ENCODE peak calls at places on chromosomes 12 and 14, in five cellular contexts. One of them, this sample, is unnamed.

GRCh38 chr12:2363836-2364565 is 311.2 kb downstream of the CACNA1C start:
- DNase-seq in PC-3: no peak
- DNase-seq in Karpas-422: no peak
- DNase-seq in neural progenitor cell: no peak
- DNase-seq in adipocyte: no peak
- DNase-seq in this sample: no peak

GRCh38 chr12:100986595-100987547 is 192.3 kb downstream of the ANO4 start:
- DNase-seq in Karpas-422: no peak
- DNase-seq in neural progenitor cell: peak
- DNase-seq in PC-3: no peak
- DNase-seq in adipocyte: peak
- DNase-seq in this sample: no peak

GRCh38 chr12:10718279-10718821 is 4.8 kb downstream of the YBX3 start:
- DNase-seq in adipocyte: peak
- DNase-seq in neural progenitor cell: peak
- DNase-seq in PC-3: peak
- DNase-seq in Karpas-422: no peak
- DNase-seq in this sample: no peak

GRCh38 chr12:76299536-76300296 is 48.5 kb downstream of the BBS10 start:
- DNase-seq in neural progenitor cell: peak
- DNase-seq in adipocyte: no peak
- DNase-seq in Karpas-422: no peak
- DNase-seq in PC-3: peak
- DNase-seq in this sample: no peak

GRCh38 chr12:121285856-121286255 is 10.7 kb downstream of the CAMKK2 start:
- DNase-seq in adipocyte: no peak
- DNase-seq in neural progenitor cell: no peak
- DNase-seq in PC-3: no peak
- DNase-seq in Karpas-422: no peak
- DNase-seq in this sample: no peak

GRCh38 chr14:35242599-35243311 is 49.4 kb upstream of the PSMA6 start:
- DNase-seq in Karpas-422: no peak
- DNase-seq in adipocyte: no peak
- DNase-seq in PC-3: no peak
- DNase-seq in neural progenitor cell: no peak
- DNase-seq in this sample: no peak

GRCh38 chr14:30283822-30284446 is 275.0 kb upstream of the G2E3 start:
- DNase-seq in neural progenitor cell: peak
- DNase-seq in adipocyte: peak
- DNase-seq in PC-3: peak
- DNase-seq in Karpas-422: peak
- DNase-seq in this sample: peak

GRCh38 chr14:70660967-70661871 is 19.5 kb downstream of the TTC9 start:
- DNase-seq in PC-3: no peak
- DNase-seq in neural progenitor cell: no peak
- DNase-seq in adipocyte: no peak
- DNase-seq in Karpas-422: no peak
- DNase-seq in this sample: no peak

GRCh38 chr12:45234134-45234865 is 18.4 kb downstream of the ANO6 start:
- DNase-seq in Karpas-422: no peak
- DNase-seq in adipocyte: peak
- DNase-seq in neural progenitor cell: peak
- DNase-seq in PC-3: peak
- DNase-seq in this sample: no peak

GRCh38 chr14:62126885-62127478 is 364.8 kb downstream of the SNAPC1 start:
- DNase-seq in adipocyte: peak
- DNase-seq in Karpas-422: peak
- DNase-seq in neural progenitor cell: peak
- DNase-seq in PC-3: peak
- DNase-seq in this sample: peak

GRCh38 chr12:116389990-116390655 is 112.6 kb upstream of the MED13L start:
- DNase-seq in neural progenitor cell: no peak
- DNase-seq in PC-3: peak
- DNase-seq in adipocyte: peak
- DNase-seq in Karpas-422: no peak
- DNase-seq in this sample: no peak

GRCh38 chr12:55425954-55426353 is at the start of gene OR6C76:
- DNase-seq in PC-3: no peak
- DNase-seq in neural progenitor cell: no peak
- DNase-seq in Karpas-422: no peak
- DNase-seq in adipocyte: no peak
- DNase-seq in this sample: no peak

GRCh38 chr12:51834411-51834810 is 14.1 kb downstream of the FIGNL2 start:
- DNase-seq in PC-3: no peak
- DNase-seq in neural progenitor cell: no peak
- DNase-seq in adipocyte: no peak
- DNase-seq in Karpas-422: no peak
- DNase-seq in this sample: no peak

GRCh38 chr12:113278631-113279030 is 56.3 kb downstream of the SLC8B1 start:
- DNase-seq in PC-3: no peak
- DNase-seq in Karpas-422: no peak
- DNase-seq in neural progenitor cell: no peak
- DNase-seq in adipocyte: no peak
- DNase-seq in this sample: no peak

GRCh38 chr12:122830517-122831214 is 4.6 kb upstream of the HIP1R start:
- DNase-seq in PC-3: peak
- DNase-seq in neural progenitor cell: no peak
- DNase-seq in Karpas-422: no peak
- DNase-seq in adipocyte: peak
- DNase-seq in this sample: no peak

GRCh38 chr12:132360906-132361777 is 31.8 kb upstream of the GALNT9 start:
- DNase-seq in Karpas-422: no peak
- DNase-seq in neural progenitor cell: no peak
- DNase-seq in adipocyte: no peak
- DNase-seq in PC-3: no peak
- DNase-seq in this sample: no peak

GRCh38 chr12:34393086-34393820 is 371.0 kb downstream of the ALG10 start:
- DNase-seq in Karpas-422: no peak
- DNase-seq in PC-3: no peak
- DNase-seq in neural progenitor cell: no peak
- DNase-seq in adipocyte: no peak
- DNase-seq in this sample: no peak

GRCh38 chr14:96077983-96078686 is 39.0 kb downstream of the C14orf132 start:
- DNase-seq in PC-3: no peak
- DNase-seq in Karpas-422: peak
- DNase-seq in neural progenitor cell: no peak
- DNase-seq in adipocyte: no peak
- DNase-seq in this sample: no peak

GRCh38 chr14:68442828-68443460 is 349.9 kb downstream of the ZFP36L1 start:
- DNase-seq in PC-3: no peak
- DNase-seq in neural progenitor cell: no peak
- DNase-seq in adipocyte: peak
- DNase-seq in Karpas-422: no peak
- DNase-seq in this sample: no peak

GRCh38 chr12:39628836-39629235 is 9.2 kb upstream of the ABCD2 start:
- DNase-seq in adipocyte: no peak
- DNase-seq in PC-3: no peak
- DNase-seq in Karpas-422: no peak
- DNase-seq in neural progenitor cell: no peak
- DNase-seq in this sample: peak

GRCh38 chr12:105840384-105840783 is 298.4 kb downstream of the NUAK1 start:
- DNase-seq in Karpas-422: no peak
- DNase-seq in neural progenitor cell: no peak
- DNase-seq in PC-3: no peak
- DNase-seq in adipocyte: no peak
- DNase-seq in this sample: no peak

GRCh38 chr12:48671231-48671856 is 10.7 kb downstream of the KANSL2 start:
- DNase-seq in neural progenitor cell: no peak
- DNase-seq in adipocyte: no peak
- DNase-seq in Karpas-422: no peak
- DNase-seq in PC-3: peak
- DNase-seq in this sample: no peak

GRCh38 chr14:74852922-74853530 is 22.9 kb downstream of the PROX2 start:
- DNase-seq in PC-3: no peak
- DNase-seq in Karpas-422: peak
- DNase-seq in neural progenitor cell: no peak
- DNase-seq in adipocyte: peak
- DNase-seq in this sample: no peak

GRCh38 chr12:84658877-84659276 is 253.7 kb downstream of the SLC6A15 start:
- DNase-seq in PC-3: no peak
- DNase-seq in adipocyte: no peak
- DNase-seq in Karpas-422: no peak
- DNase-seq in neural progenitor cell: peak
- DNase-seq in this sample: no peak
- H3K9ac ChIP-seq in PC-3: no peak
- H3K9ac ChIP-seq in adipocyte: no peak
- H3K9ac ChIP-seq in Karpas-422: no peak
- H3K9ac ChIP-seq in neural progenitor cell: no peak
- H3K9ac ChIP-seq in this sample: no peak

DNA sequence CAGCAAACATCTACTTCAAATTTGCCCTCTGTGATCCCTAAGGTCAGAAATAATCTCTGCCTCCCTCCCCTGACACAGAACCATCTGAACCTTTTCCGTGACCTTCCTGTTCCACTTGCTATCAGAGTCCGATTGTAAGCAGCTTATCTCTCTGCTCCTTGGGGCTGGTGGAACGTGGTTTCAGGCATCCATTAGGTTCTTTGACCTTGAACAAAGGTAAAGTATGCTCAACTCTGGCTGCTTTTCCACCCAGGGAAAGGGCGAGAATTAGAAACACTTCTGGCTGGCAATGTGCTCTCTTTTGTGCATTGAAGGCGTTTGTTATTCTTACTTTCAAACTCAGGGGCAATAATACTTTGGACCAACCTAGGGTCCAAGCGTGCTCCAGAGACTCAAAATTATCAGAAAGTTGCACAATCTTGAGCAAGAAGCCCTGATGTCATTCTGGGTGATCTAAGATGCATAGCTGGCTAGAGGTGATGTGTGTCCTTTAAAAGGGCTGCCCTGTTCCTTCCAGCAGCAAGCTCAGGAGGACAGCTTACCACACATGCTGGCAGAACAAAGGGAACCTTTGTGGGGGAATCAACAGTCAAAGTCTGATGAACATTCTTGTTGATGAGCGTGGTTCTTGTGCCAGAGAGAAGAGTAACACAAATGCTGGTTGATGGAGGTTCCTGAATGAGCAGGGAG is 29.8 kb downstream of the ADGRD1 start:
- DNase-seq in Karpas-422: no peak
- DNase-seq in adipocyte: no peak
- DNase-seq in neural progenitor cell: no peak
- DNase-seq in PC-3: no peak
- DNase-seq in this sample: no peak
- H3K9ac ChIP-seq in Karpas-422: no peak
- H3K9ac ChIP-seq in adipocyte: no peak
- H3K9ac ChIP-seq in neural progenitor cell: no peak
- H3K9ac ChIP-seq in PC-3: no peak
- H3K9ac ChIP-seq in this sample: no peak

GRCh38 chr14:59131926-59132763 is 56.3 kb upstream of the DAAM1 start:
- DNase-seq in neural progenitor cell: no peak
- DNase-seq in adipocyte: no peak
- DNase-seq in PC-3: no peak
- DNase-seq in Karpas-422: no peak
- DNase-seq in this sample: no peak

GRCh38 chr14:59130472-59130871 is 58.0 kb upstream of the DAAM1 start:
- DNase-seq in adipocyte: no peak
- DNase-seq in PC-3: no peak
- DNase-seq in neural progenitor cell: peak
- DNase-seq in Karpas-422: no peak
- DNase-seq in this sample: no peak

GRCh38 chr14:59133709-59134108 is 54.8 kb upstream of the DAAM1 start:
- DNase-seq in neural progenitor cell: no peak
- DNase-seq in Karpas-422: no peak
- DNase-seq in PC-3: no peak
- DNase-seq in adipocyte: no peak
- DNase-seq in this sample: no peak

GRCh38 chr14:59134307-59134706 is 54.2 kb upstream of the DAAM1 start:
- DNase-seq in neural progenitor cell: no peak
- DNase-seq in PC-3: no peak
- DNase-seq in Karpas-422: no peak
- DNase-seq in adipocyte: no peak
- DNase-seq in this sample: no peak

DNA sequence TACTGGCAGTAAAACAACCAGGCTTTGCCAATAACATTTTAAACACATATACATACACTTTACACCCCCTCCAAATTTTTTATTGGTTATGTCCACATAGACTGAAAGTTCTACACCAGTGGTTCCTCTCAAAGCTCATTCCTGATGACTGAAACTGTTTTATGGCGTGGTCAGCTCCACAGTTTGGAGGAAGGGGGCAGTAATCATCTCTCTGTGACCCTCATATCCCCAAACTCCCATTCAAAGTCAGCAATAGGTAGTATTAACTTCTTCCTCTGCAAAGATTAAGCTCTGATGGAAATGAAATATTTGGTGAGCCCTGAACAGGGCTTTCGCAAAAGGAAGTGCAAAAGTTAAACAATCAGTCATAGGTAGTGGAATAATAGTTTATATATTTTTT is 55.3 kb upstream of the DAAM1 start:
- DNase-seq in PC-3: peak
- DNase-seq in Karpas-422: no peak
- DNase-seq in neural progenitor cell: peak
- DNase-seq in adipocyte: no peak
- DNase-seq in this sample: no peak
- H3K9ac ChIP-seq in PC-3: no peak
- H3K9ac ChIP-seq in Karpas-422: no peak
- H3K9ac ChIP-seq in neural progenitor cell: no peak
- H3K9ac ChIP-seq in adipocyte: no peak
- H3K9ac ChIP-seq in this sample: no peak

DNA sequence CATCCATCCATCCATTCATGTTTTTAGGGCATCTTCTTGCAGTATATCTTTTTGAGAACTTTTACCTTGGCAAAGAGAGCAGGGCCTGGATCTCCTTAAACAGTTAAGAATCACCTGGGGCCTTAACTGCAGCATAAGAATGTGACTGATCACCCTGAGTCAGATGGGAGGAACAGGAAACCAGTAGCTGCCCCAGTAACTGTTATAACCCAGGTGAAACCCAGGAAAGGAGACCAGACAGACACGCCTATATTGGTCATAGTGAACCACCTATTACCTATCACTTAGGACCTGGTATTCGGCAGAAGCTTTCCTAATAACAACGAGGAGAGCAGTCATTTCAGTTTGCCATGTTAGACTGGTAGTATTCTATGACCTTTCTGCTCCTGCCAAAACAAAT is 43.4 kb upstream of the NR2C1 start:
- DNase-seq in neural progenitor cell: no peak
- DNase-seq in Karpas-422: no peak
- DNase-seq in PC-3: peak
- DNase-seq in adipocyte: no peak
- DNase-seq in this sample: peak
- H3K9ac ChIP-seq in neural progenitor cell: no peak
- H3K9ac ChIP-seq in Karpas-422: peak
- H3K9ac ChIP-seq in PC-3: peak
- H3K9ac ChIP-seq in adipocyte: peak
- H3K9ac ChIP-seq in this sample: peak

GRCh38 chr14:81178063-81178462 is 42.7 kb downstream of the GTF2A1 start:
- DNase-seq in adipocyte: no peak
- DNase-seq in Karpas-422: no peak
- DNase-seq in PC-3: peak
- DNase-seq in neural progenitor cell: no peak
- DNase-seq in this sample: peak
- H3K9ac ChIP-seq in adipocyte: no peak
- H3K9ac ChIP-seq in Karpas-422: no peak
- H3K9ac ChIP-seq in PC-3: no peak
- H3K9ac ChIP-seq in neural progenitor cell: no peak
- H3K9ac ChIP-seq in this sample: peak

DNA sequence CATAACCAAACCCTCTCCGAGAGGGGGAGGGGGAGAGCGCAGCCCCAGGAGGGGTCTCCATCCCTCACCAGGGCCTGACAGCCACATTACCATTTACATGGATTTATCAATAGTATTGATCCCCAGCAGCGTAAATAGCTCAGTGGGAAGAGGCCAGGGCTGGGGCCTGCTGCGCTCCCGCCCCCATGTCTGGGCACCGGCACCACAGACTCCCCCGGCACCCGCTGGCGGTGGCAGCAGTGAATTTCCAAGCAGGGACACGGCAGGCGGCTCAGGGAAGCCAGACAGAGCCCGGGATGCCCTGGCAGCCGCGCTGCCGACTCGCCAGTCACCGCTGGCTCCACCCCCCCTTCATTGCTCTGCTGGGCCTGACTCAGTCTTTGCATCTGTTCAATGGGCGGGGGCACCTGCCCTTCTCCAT is 2.3 kb downstream of the NCOR2 start:
- DNase-seq in Karpas-422: no peak
- DNase-seq in adipocyte: peak
- DNase-seq in neural progenitor cell: peak
- DNase-seq in PC-3: no peak
- DNase-seq in this sample: no peak
- H3K9ac ChIP-seq in Karpas-422: peak
- H3K9ac ChIP-seq in adipocyte: no peak
- H3K9ac ChIP-seq in neural progenitor cell: no peak
- H3K9ac ChIP-seq in PC-3: no peak
- H3K9ac ChIP-seq in this sample: no peak

This sample was measured in MM.1S.